ENCODE peak calls at places on chromosome 10, in six cellular contexts. X is K562, J is HepG2, G is GM12891, Q is GM12878, K is H1. C is an unnamed sample.

GRCh38 chr10:30783939-30784500 is 154.5 kb upstream of the LYZL2 start:
- DNase-seq in X (peak), J (peak), G (peak), Q (peak), K (peak), C (peak)

GRCh38 chr10:35838080-35838479 is 196.0 kb upstream of the FZD8 start:
- DNase-seq in X (no peak), J (no peak), G (no peak), Q (no peak), K (no peak), C (no peak)

GRCh38 chr10:71837085-71837827 is 13.8 kb downstream of the PSAP start:
- DNase-seq in X (peak), J (peak), G (no peak), Q (no peak), K (peak), C (no peak)

GRCh38 chr10:26064106-26064505 is 130.1 kb downstream of the MYO3A start:
- DNase-seq in X (no peak), J (no peak), G (no peak), Q (no peak), K (no peak), C (no peak)

GRCh38 chr10:84156768-84157167 is 16.8 kb upstream of the GPR15LG start:
- DNase-seq in X (no peak), J (no peak), G (no peak), Q (no peak), K (no peak), C (no peak)

GRCh38 chr10:8042864-8043568 is 11.5 kb upstream of the GATA3 start:
- DNase-seq in X (no peak), J (no peak), G (no peak), Q (no peak), K (peak), C (no peak)

GRCh38 chr10:44361080-44361479 is 23.8 kb downstream of the CXCL12 start:
- DNase-seq in X (no peak), J (no peak), G (no peak), Q (no peak), K (no peak), C (no peak)

GRCh38 chr10:116160271-116160670 is 112.7 kb downstream of the GFRA1 start:
- DNase-seq in X (no peak), J (no peak), G (no peak), Q (no peak), K (no peak), C (no peak)

GRCh38 chr10:42988517-42989395 is 88.1 kb upstream of the RET start:
- DNase-seq in X (peak), J (no peak), G (peak), Q (no peak), K (peak), C (no peak)

GRCh38 chr10:19461588-19461987 is 354.6 kb upstream of the PLXDC2 start:
- DNase-seq in X (no peak), J (no peak), G (no peak), Q (no peak), K (no peak), C (no peak)

GRCh38 chr10:131452926-131453771 is 141.6 kb upstream of the TCERG1L start:
- DNase-seq in X (no peak), J (no peak), G (no peak), Q (no peak), K (peak), C (no peak)

GRCh38 chr10:31581741-31582323 is 262.8 kb downstream of the ZEB1 start:
- DNase-seq in X (no peak), J (no peak), G (peak), Q (peak), K (no peak), C (peak)

GRCh38 chr10:125707852-125708468 is 11.5 kb upstream of the EDRF1 start:
- DNase-seq in X (no peak), J (peak), G (no peak), Q (no peak), K (no peak), C (no peak)

GRCh38 chr10:60425392-60426110 is 35.9 kb upstream of the ANK3 start:
- DNase-seq in X (no peak), J (no peak), G (no peak), Q (no peak), K (no peak), C (no peak)

GRCh38 chr10:78771215-78771614 is 297.6 kb upstream of the ZMIZ1 start:
- DNase-seq in X (no peak), J (no peak), G (no peak), Q (no peak), K (no peak), C (no peak)

GRCh38 chr10:132671171-132672154 is 114.5 kb downstream of the NKX6-2 start:
- DNase-seq in X (peak), J (no peak), G (no peak), Q (no peak), K (no peak), C (no peak)

GRCh38 chr10:49205206-49205605 is 17.0 kb upstream of the TMEM273 start:
- DNase-seq in X (peak), J (no peak), G (no peak), Q (no peak), K (no peak), C (no peak)

GRCh38 chr10:75272896-75273295 is 37.1 kb upstream of the COMTD1 start:
- DNase-seq in X (no peak), J (peak), G (no peak), Q (no peak), K (no peak), C (no peak)

GRCh38 chr10:22849077-22849810 is 78.6 kb upstream of the ARMC3 start:
- DNase-seq in X (no peak), J (peak), G (no peak), Q (no peak), K (no peak), C (no peak)

GRCh38 chr10:79060641-79061255 is 8.0 kb upstream of the ZMIZ1 start:
- DNase-seq in X (no peak), J (no peak), G (no peak), Q (no peak), K (no peak), C (no peak)

GRCh38 chr10:61899045-61899444 is 2.5 kb upstream of the ARID5B start:
- DNase-seq in X (no peak), J (no peak), G (no peak), Q (no peak), K (no peak), C (no peak)

GRCh38 chr10:24128066-24128751 is 80.7 kb upstream of the KIAA1217 start:
- DNase-seq in X (no peak), J (no peak), G (no peak), Q (no peak), K (no peak), C (no peak)

GRCh38 chr10:101782811-101783735 is at the start of gene NPM3:
- DNase-seq in X (peak), J (peak), G (peak), Q (no peak), K (peak), C (peak)

GRCh38 chr10:122293156-122293978 is 22.3 kb downstream of the BTBD16 start:
- DNase-seq in X (no peak), J (no peak), G (no peak), Q (no peak), K (no peak), C (no peak)

GRCh38 chr10:132654708-132655661 is 117.4 kb downstream of the INPP5A start:
- DNase-seq in X (peak), J (peak), G (peak), Q (no peak), K (peak), C (peak)

GRCh38 chr10:82148764-82149163 is 273.8 kb downstream of the NRG3 start:
- DNase-seq in X (no peak), J (no peak), G (no peak), Q (no peak), K (no peak), C (no peak)

GRCh38 chr10:17206210-17206709 is 4.8 kb upstream of the TRDMT1 start:
- DNase-seq in X (no peak), J (no peak), G (no peak), Q (no peak), K (no peak), C (no peak)

GRCh38 chr10:29862926-29863614 is 196.3 kb downstream of the JCAD start:
- DNase-seq in X (no peak), J (no peak), G (no peak), Q (no peak), K (no peak), C (no peak)

GRCh38 chr10:43479275-43479674 is 42.4 kb downstream of the ZNF487 start:
- DNase-seq in X (no peak), J (no peak), G (no peak), Q (no peak), K (no peak), C (no peak)

GRCh38 chr10:78047314-78047891 is 13.7 kb downstream of the RPS24 start:
- DNase-seq in X (peak), J (peak), G (no peak), Q (no peak), K (peak), C (peak)

GRCh38 chr10:27816305-27816704 is 70.7 kb upstream of the MKX start:
- DNase-seq in X (no peak), J (no peak), G (no peak), Q (no peak), K (no peak), C (no peak)

GRCh38 chr10:33244354-33244967 is 90.0 kb downstream of the NRP1 start:
- DNase-seq in X (no peak), J (no peak), G (no peak), Q (no peak), K (no peak), C (no peak)

GRCh38 chr10:79223346-79224048 is 123.8 kb upstream of the PPIF start:
- DNase-seq in X (no peak), J (no peak), G (no peak), Q (no peak), K (no peak), C (no peak)

GRCh38 chr10:94370501-94370900 is 7.8 kb upstream of the NOC3L start:
- DNase-seq in X (no peak), J (no peak), G (no peak), Q (no peak), K (no peak), C (no peak)

GRCh38 chr10:104925232-104925851 is 284.3 kb downstream of the SORCS3 start:
- DNase-seq in X (peak), J (peak), G (no peak), Q (no peak), K (peak), C (no peak)

GRCh38 chr10:119217937-119218579 is 10.7 kb downstream of the GRK5 start:
- DNase-seq in X (no peak), J (no peak), G (no peak), Q (no peak), K (no peak), C (no peak)
- TF ChIP-seq POLR2A in X (no peak), J (no peak), G (no peak), Q (no peak), K (no peak), C (no peak)

GRCh38 chr10:124560377-124560776 is 98.8 kb downstream of the LHPP start:
- DNase-seq in X (no peak), J (no peak), G (no peak), Q (no peak), K (no peak), C (no peak)
- TF ChIP-seq TAF1 in X (no peak), J (no peak), G (no peak), Q (no peak), K (no peak), C (no peak)

GRCh38 chr10:63976538-63976937 is 455.3 kb downstream of the REEP3 start:
- DNase-seq in X (peak), J (peak), G (peak), Q (no peak), K (peak), C (peak)

GRCh38 chr10:63977329-63977923 is 456.2 kb downstream of the REEP3 start:
- DNase-seq in X (peak), J (peak), G (peak), Q (no peak), K (peak), C (no peak)

GRCh38 chr10:63972949-63973827 is 452.0 kb downstream of the REEP3 start:
- DNase-seq in X (no peak), J (no peak), G (no peak), Q (no peak), K (no peak), C (no peak)
- TF ChIP-seq POLR2A in X (no peak), J (no peak), G (no peak), Q (no peak), K (no peak), C (no peak)

DNA sequence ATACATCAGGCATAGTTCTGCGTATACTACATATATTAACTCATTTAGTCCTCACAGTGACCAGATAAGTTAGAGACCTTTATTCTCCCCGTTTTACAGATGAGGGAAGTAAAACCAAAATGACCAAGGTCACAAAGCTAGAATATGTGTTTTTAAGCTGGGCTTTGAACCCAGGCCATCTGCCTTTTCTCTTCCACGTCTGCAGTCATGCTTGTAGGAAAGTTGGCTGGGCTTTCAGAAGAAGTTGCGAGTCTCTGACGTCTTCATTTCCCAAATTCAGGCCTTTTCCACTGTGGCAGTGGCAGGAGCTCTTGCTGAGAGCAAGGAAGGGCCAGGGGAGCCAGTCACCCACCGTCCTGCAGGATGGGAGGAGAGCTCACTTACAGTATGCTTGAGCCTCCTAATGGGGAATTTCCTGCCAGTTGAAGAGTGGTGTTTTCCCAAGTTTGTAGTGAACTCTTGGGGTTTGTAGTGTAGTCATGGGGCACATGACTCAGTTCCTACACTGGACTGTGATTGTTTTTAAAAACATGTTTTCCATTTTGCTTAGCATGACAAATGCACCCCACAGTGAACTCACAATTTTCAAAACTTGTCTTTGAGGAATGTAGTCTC is 34.2 kb downstream of the CYP17A1 start:
- DNase-seq in X (no peak), J (no peak), G (no peak), Q (peak), K (no peak), C (no peak)
- TF ChIP-seq TAF1 in X (no peak), J (no peak), G (no peak), Q (no peak), K (no peak), C (no peak)